ENCODE peak calls at places on chromosome 2, in six cellular contexts. N, T, H, D, S and R are unnamed samples.

GRCh38 chr2:241576293-241576654 is 17.7 kb downstream of the BOK start:
- DNase-seq in N (no peak), T (no peak), H (no peak), D (no peak), S (no peak), R (no peak)

GRCh38 chr2:189096769-189097447 is 82.7 kb downstream of the COL5A2 start:
- DNase-seq in N (no peak), T (no peak), H (no peak), D (peak), S (no peak), R (no peak)

GRCh38 chr2:59182249-59182648 is 941.1 kb upstream of the FANCL start:
- DNase-seq in N (no peak), T (no peak), H (peak), D (no peak), S (no peak), R (no peak)

GRCh38 chr2:8440029-8440778 is 241.7 kb upstream of the ID2 start:
- DNase-seq in N (no peak), T (no peak), H (no peak), D (no peak), S (no peak), R (no peak)

GRCh38 chr2:215421859-215422461 is 13.9 kb downstream of the FN1 start:
- DNase-seq in N (no peak), T (no peak), H (no peak), D (peak), S (no peak), R (no peak)

GRCh38 chr2:58427572-58428285 is 186.6 kb upstream of the FANCL start:
- DNase-seq in N (peak), T (no peak), H (peak), D (peak), S (no peak), R (no peak)

GRCh38 chr2:223724831-223725230 is 112.6 kb downstream of the AP1S3 start:
- DNase-seq in N (no peak), T (no peak), H (no peak), D (peak), S (no peak), R (no peak)

GRCh38 chr2:19750136-19750535 is 151.6 kb downstream of the TTC32 start:
- DNase-seq in N (no peak), T (no peak), H (no peak), D (no peak), S (no peak), R (no peak)

GRCh38 chr2:106885981-106886915 is at the start of gene ST6GAL2:
- DNase-seq in N (no peak), T (no peak), H (peak), D (no peak), S (no peak), R (peak)

GRCh38 chr2:167708998-167709397 is 538.4 kb downstream of the STK39 start:
- DNase-seq in N (no peak), T (no peak), H (no peak), D (no peak), S (no peak), R (no peak)

GRCh38 chr2:109637749-109638570 is 23.8 kb downstream of the SOWAHC start:
- DNase-seq in N (no peak), T (no peak), H (no peak), D (peak), S (no peak), R (no peak)

GRCh38 chr2:30688956-30689401 is 118.3 kb downstream of the CAPN13 start:
- DNase-seq in N (no peak), T (no peak), H (no peak), D (no peak), S (no peak), R (peak)

GRCh38 chr2:121746071-121746578 is 9.3 kb upstream of the TSN start:
- DNase-seq in N (no peak), T (no peak), H (no peak), D (no peak), S (no peak), R (no peak)

DNA sequence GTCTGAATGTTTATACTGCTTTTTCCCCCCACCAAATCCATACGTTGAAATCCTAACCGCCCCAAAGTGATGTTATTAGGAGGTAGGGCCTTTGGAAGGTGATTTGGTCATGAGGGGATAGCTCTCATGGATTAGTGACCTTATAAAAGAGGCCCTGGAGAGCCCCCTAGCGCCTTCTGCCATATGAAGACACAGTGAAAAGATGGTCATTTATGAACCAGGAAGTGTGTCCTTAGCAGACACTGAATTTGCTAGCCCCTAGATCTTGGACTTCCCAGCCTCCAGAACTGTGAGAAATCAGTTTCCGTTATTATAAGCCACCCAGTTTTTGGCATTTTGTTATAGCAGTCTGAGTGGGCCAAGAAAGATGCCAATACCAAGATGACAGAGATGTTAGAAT is 7.2 kb upstream of the TSN start:
- DNase-seq in N (no peak), T (no peak), H (no peak), D (peak), S (no peak), R (no peak)
- TF ChIP-seq CTCF in N (peak), T (no peak), H (peak), D (peak), S (peak), R (peak)

DNA sequence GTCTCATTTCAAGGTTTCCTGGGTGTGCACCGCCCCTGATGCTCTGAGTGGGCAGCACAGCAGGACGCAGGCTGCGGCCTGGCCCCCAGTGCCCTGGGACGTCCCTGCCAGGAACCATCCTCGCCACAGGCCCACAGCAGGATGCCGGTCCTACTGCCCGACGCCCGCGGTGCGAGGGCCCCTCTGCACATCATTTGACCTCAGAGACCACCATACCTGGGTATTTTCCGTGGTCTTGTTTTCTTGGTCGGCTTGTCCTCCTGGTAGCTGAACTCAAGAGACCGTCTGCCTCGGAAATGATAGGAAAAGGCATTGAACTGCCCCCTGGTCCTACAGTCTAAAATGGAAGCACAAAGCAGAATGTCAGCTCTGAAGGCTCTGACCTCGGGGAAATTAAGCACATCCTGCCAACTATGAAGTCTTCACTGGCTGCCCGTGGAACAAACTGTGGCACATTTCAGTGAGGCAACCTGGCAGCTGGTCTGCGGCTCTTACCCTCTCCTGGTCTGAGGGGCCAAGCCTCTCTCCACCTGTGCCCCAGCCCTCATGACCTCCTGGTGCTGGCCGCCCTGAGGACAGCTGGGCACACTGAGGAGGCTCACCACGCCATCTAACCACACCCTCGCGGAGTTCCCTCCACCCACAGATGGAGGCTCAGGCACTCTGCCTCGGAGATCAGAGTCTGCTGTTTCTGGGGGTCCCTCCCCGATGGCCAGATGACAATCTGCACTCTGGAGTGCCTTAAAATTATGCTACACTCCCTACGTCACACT is 105.0 kb downstream of the PXDN start:
- DNase-seq in N (no peak), T (no peak), H (no peak), D (no peak), S (no peak), R (no peak)
- TF ChIP-seq CTCF in N (no peak), T (no peak), H (no peak), D (no peak), S (no peak), R (no peak)

GRCh38 chr2:55063713-55064323 is 13.6 kb upstream of the RTN4 start:
- DNase-seq in N (no peak), T (no peak), H (no peak), D (no peak), S (no peak), R (no peak)
- TF ChIP-seq CTCF in N (no peak), T (no peak), H (no peak), D (peak), S (peak), R (peak)

GRCh38 chr2:42340938-42341636 is 19.9 kb downstream of the COX7A2L start:
- DNase-seq in N (no peak), T (no peak), H (no peak), D (no peak), S (no peak), R (no peak)

GRCh38 chr2:42340045-42340937 is 20.7 kb downstream of the COX7A2L start:
- DNase-seq in N (no peak), T (no peak), H (no peak), D (no peak), S (no peak), R (no peak)

GRCh38 chr2:42338567-42339190 is 22.3 kb downstream of the COX7A2L start:
- DNase-seq in N (no peak), T (no peak), H (no peak), D (no peak), S (no peak), R (no peak)

GRCh38 chr2:42337846-42338566 is 23.0 kb downstream of the COX7A2L start:
- DNase-seq in N (no peak), T (no peak), H (no peak), D (no peak), S (no peak), R (no peak)

DNA sequence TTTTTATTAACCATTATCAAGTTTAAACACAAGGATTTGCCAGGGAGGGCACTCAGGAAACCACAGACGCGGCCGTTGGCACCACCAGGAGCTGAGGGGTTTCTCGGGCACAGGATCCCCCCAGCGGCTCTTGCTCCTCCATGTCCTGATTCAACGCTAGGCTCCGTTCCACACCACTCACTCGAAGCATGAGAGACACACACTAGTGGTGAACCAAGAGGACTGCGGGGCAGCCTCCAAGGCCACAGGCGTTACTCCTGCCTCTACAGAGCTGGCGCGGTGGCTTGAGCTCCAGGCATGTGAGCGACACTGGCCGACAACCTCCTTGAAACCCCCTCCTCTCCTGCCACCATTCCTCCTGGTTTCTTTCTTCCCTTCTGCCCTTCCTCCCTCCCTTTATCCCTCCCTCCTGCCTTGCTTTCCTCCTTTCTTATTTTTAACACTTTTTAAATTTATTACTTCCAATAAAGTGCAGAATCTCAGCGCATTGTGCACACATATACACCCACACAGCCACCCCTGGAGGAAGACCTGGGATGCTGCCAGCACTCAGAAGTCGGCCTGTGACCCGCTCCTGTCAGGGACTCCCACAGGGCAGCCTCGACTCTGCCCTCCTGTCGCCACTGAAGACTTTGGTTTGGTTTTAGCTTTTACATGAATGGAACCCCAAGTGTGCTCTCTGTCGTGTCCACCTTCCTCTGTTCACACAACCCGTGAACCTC is 21.7 kb downstream of the COX7A2L start:
- DNase-seq in N (no peak), T (no peak), H (no peak), D (no peak), S (no peak), R (no peak)
- TF ChIP-seq CTCF in N (no peak), T (no peak), H (peak), D (no peak), S (no peak), R (no peak)

DNA sequence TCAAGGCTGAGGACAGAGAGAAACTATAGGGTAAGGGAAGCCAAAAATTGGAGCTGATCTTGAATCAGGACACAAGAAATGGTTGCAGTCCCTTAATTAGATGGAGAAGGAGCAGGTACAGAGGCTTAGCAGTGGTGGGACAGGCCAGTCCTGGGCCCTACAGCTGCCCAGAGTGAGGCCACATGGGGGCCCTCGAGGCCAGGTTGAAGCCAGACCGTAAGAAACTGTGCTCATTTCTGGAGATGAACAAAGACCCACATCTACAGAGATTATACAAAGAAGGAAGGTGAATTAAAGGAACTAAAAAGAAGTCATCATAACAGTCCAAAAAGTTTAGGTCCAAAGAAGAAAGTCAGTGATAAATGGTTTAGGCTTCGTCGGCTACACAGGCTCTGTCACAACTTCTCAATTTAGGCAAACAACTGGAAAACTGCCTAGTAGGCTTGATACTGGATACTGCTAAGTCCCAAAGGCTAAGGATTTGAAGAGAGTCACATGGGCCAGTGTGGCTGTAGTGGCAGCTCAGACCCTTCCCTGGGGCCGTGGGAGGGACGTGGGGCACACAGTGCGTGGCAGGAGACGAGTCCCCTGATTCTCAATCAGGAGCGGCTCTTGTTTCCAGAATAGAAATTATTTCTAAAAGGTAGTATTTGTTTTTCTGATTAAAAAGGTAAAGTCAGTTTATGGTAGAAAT is 50.4 kb upstream of the CNGA3 start:
- DNase-seq in N (no peak), T (no peak), H (no peak), D (no peak), S (no peak), R (peak)
- TF ChIP-seq CTCF in N (no peak), T (no peak), H (no peak), D (peak), S (no peak), R (no peak)

GRCh38 chr2:45992746-45993475 is 304.3 kb upstream of the EPAS1 start:
- DNase-seq in N (no peak), T (no peak), H (no peak), D (no peak), S (no peak), R (peak)

GRCh38 chr2:45993476-45993991 is 303.7 kb upstream of the EPAS1 start:
- DNase-seq in N (peak), T (peak), H (peak), D (peak), S (no peak), R (peak)

GRCh38 chr2:45990131-45990530 is 307.1 kb upstream of the EPAS1 start:
- DNase-seq in N (no peak), T (no peak), H (no peak), D (no peak), S (no peak), R (peak)

GRCh38 chr2:45994060-45994459 is 303.1 kb upstream of the EPAS1 start:
- DNase-seq in N (no peak), T (no peak), H (no peak), D (no peak), S (no peak), R (no peak)

GRCh38 chr2:45992021-45992745 is 305.0 kb upstream of the EPAS1 start:
- DNase-seq in N (peak), T (no peak), H (no peak), D (peak), S (peak), R (peak)
- TF ChIP-seq CTCF in N (no peak), T (no peak), H (no peak), D (no peak), S (no peak), R (no peak)

GRCh38 chr2:86580560-86580959 is 17.3 kb upstream of the CHMP3 start:
- DNase-seq in N (no peak), T (no peak), H (no peak), D (no peak), S (no peak), R (no peak)
- TF ChIP-seq CTCF in N (no peak), T (no peak), H (no peak), D (no peak), S (no peak), R (no peak)